ENCODE peak calls at places on chromosomes 16 and 17, in five cellular contexts. C is psoas muscle, H is bronchial epithelial cell, J is GM23248, A is heart right ventricle. U is an unnamed sample.

GRCh38 chr17:77068915-77069314 is 71.9 kb upstream of the SEC14L1 start:
- DNase-seq in C (no peak), H (peak; percentile 54), J (peak; percentile 14), A (no peak), U (no peak)

GRCh38 chr16:24610421-24610765 is 71.0 kb downstream of the RBBP6 start:
- DNase-seq in C (peak; percentile 62), H (peak; percentile 12), J (peak; percentile 72), A (peak; percentile 32), U (peak; percentile 74)

GRCh38 chr17:70070297-70071027 is 4.6 kb upstream of the KCNJ16 start:
- DNase-seq in C (no peak), H (no peak), J (no peak), A (no peak), U (no peak)

GRCh38 chr17:69246726-69247375 is 18.2 kb upstream of the ABCA10 start:
- DNase-seq in C (no peak), H (peak; percentile 60), J (peak; percentile 69), A (no peak), U (peak; percentile 2)

GRCh38 chr16:30874821-30875717 is 18.8 kb downstream of the BCL7C start:
- DNase-seq in C (peak; percentile 96), H (peak; percentile 68), J (peak; percentile 96), A (peak; percentile 93), U (peak; percentile 95)

GRCh38 chr17:58308985-58309917 is 19.3 kb downstream of the TSPOAP1 start:
- DNase-seq in C (no peak), H (no peak), J (no peak), A (no peak), U (peak; percentile 39)

GRCh38 chr16:67415872-67416793 is at the start of gene ZDHHC1:
- DNase-seq in C (peak; percentile 87), H (peak; percentile 65), J (peak; percentile 90), A (peak; percentile 83), U (peak; percentile 98)

GRCh38 chr17:33142703-33143299 is 150.3 kb downstream of the ASIC2 start:
- DNase-seq in C (no peak), H (peak; percentile 33), J (peak; percentile 33), A (no peak), U (peak; percentile 51)

GRCh38 chr16:54931757-54932660 is 1.3 kb downstream of the IRX5 start:
- DNase-seq in C (peak; percentile 61), H (no peak), J (peak; percentile 71), A (no peak), U (peak; percentile 67)

GRCh38 chr16:88508868-88509748 is 56.0 kb downstream of the ZFPM1 start:
- DNase-seq in C (no peak), H (peak; percentile 61), J (no peak), A (no peak), U (no peak)

GRCh38 chr16:5383737-5384136 is 286.1 kb upstream of the EEF2KMT start:
- DNase-seq in C (no peak), H (no peak), J (no peak), A (no peak), U (no peak)

GRCh38 chr16:85103096-85104079 is 8.9 kb downstream of the CIBAR2 start:
- DNase-seq in C (no peak), H (no peak), J (no peak), A (no peak), U (no peak)

GRCh38 chr17:18172528-18173278 is 10.9 kb upstream of the ALKBH5 start:
- DNase-seq in C (no peak), H (no peak), J (no peak), A (no peak), U (no peak)

GRCh38 chr16:81515281-81515680 is 70.7 kb downstream of the CMIP start:
- DNase-seq in C (peak; percentile 15), H (no peak), J (no peak), A (no peak), U (no peak)

GRCh38 chr17:33811006-33811760 is 443.9 kb upstream of the CCL2 start:
- DNase-seq in C (no peak), H (no peak), J (no peak), A (no peak), U (no peak)

DNA sequence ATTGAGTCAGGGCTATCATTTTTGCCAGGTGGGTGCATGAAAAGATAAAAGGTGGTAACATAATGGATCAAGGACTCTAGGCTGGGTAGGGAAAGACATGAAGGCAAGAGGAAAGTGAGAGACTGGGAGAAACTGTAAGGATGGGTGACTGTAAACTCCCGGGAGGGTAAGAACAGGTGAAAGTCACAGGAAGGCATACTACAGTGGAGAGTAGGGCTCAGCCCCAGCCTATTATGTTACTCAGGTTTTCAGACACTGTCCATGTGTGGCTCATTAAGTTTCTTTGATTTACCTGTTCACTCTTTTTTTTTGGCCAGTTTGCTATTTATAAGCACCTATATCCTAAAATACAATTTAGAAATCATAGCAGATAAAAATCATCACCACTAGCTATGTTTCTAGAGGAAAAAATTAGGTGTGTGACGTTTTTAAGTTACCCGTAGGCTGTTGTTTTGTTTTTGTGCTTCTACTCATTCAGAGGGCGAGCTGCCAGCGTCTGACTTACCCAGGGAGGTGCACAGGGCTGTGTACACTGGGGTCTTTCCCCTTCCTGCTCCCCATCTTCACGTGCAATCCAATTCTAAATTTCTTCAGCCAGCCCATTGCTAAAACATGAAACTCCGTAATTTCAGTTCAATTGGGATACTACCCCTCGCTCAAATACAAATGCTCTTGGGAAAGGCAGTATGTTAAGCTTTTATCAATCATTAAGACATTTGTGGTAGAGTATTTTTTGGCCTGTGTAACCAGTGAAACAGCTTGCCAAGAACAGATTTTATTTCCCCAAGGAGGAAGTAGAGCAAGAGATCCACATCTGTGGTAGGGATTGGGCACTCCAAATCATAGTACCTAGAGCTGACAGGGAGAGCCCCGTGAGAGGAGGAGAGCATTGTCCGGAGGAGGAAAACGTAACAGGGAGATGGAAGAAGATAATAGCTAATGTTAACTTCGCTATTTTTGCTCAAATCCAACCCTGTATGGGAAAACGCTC is 21.7 kb upstream of the VWA3A start:
- DNase-seq in C (no peak), H (peak; percentile 58), J (peak; percentile 21), A (no peak), U (no peak)
- H3K4me3 ChIP-seq in C (peak overlapping the region; percentile 27), H (peak overlapping the region; percentile 1), J (no peak overlapping the region), A (peak overlapping the region; percentile 3), U (no peak overlapping the region)

GRCh38 chr17:28916302-28916934 is 13.5 kb upstream of the DHRS13 start:
- DNase-seq in C (no peak), H (peak; percentile 48), J (peak; percentile 67), A (no peak), U (peak; percentile 57)
- H3K36me3 ChIP-seq in C (peaks cover 20% of the 10 kb centered on the region), H (peaks cover 45% of the 10 kb centered on the region), J (peaks cover 76% of the 10 kb centered on the region), A (peaks cover 12% of the 10 kb centered on the region), U (peaks cover 70% of the 10 kb centered on the region)

DNA sequence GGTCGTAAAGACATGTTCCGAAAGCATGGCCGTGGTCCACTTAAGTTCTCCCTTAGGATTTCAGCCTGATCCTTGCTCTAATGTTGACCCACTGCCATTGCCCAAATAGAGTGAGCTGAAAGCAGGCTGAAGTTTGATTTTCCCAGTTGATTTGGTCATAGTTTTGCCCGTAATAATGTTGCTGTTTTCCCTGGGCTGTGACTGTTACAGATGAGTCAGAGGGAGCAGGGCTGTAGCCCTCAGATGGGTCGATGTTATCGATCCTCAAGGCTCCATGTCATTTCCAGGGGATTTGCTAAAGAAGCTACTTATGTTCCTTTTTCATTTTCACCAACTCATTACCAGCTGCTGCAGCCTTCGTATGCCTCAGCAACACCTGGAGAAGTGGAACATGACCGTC is 169.0 kb upstream of the ZFHX3 start:
- DNase-seq in C (no peak), H (no peak), J (peak; percentile 34), A (no peak), U (no peak)
- H3K4me3 ChIP-seq in C (no peak overlapping the region), H (no peak overlapping the region), J (no peak overlapping the region), A (no peak overlapping the region), U (no peak overlapping the region)

GRCh38 chr17:63646492-63646815 is 24.2 kb downstream of the MAP3K3 start:
- DNase-seq in C (no peak), H (no peak), J (no peak), A (no peak), U (no peak)

GRCh38 chr17:63649813-63650212 is 27.6 kb downstream of the MAP3K3 start:
- DNase-seq in C (no peak), H (no peak), J (no peak), A (no peak), U (no peak)

GRCh38 chr17:63645775-63646491 is 23.7 kb downstream of the MAP3K3 start:
- DNase-seq in C (no peak), H (peak; percentile 87), J (no peak), A (no peak), U (no peak)

GRCh38 chr17:63647936-63648335 is 25.7 kb downstream of the MAP3K3 start:
- DNase-seq in C (no peak), H (no peak), J (no peak), A (no peak), U (peak; percentile 42)

GRCh38 chr17:63647065-63647725 is 25.0 kb downstream of the MAP3K3 start:
- DNase-seq in C (no peak), H (peak; percentile 40), J (peak; percentile 43), A (no peak), U (no peak)
- H3K36me3 ChIP-seq in C (no peaks in the 10 kb centered on the region), H (no peaks in the 10 kb centered on the region), J (no peaks in the 10 kb centered on the region), A (peaks cover 2% of the 10 kb centered on the region), U (no peaks in the 10 kb centered on the region)